ENCODE peak calls at places on chromosomes 6 and 20, in ten cellular contexts. O is tibial nerve; P is heart right ventricle; G is EH; D is effector memory CD4-positive, alpha-beta T cell; B is A172; E is neural progenitor cell; X is HS-27A; K is amniotic stem cell; R is breast epithelium. W is an unnamed sample.

GRCh38 chr6:149060985-149061760 is 256.3 kb upstream of the TAB2 start:
- DNase-seq in O (no peak), P (peak; percentile 41), G (peak; percentile 53), D (no peak), B (no peak), E (no peak), X (no peak), K (no peak), R (no peak), W (no peak)

GRCh38 chr6:167238694-167239467 is 52.2 kb upstream of the UNC93A start:
- DNase-seq in O (no peak), P (no peak), G (no peak), D (no peak), B (no peak), E (no peak), X (no peak), K (no peak), R (no peak), W (no peak)

GRCh38 chr6:128250370-128251070 is 269.9 kb downstream of the PTPRK start:
- DNase-seq in O (no peak), P (no peak), G (no peak), D (no peak), B (no peak), E (no peak), X (no peak), K (no peak), R (no peak), W (no peak)

GRCh38 chr6:155290491-155290890 is 23.8 kb downstream of the TFB1M start:
- DNase-seq in O (no peak), P (no peak), G (no peak), D (no peak), B (no peak), E (no peak), X (no peak), K (no peak), R (no peak), W (no peak)

GRCh38 chr20:37729452-37729851 is 35.6 kb downstream of the CTNNBL1 start:
- DNase-seq in O (no peak), P (no peak), G (no peak), D (no peak), B (no peak), E (peak; percentile 46), X (no peak), K (no peak), R (no peak), W (no peak)

GRCh38 chr20:32973077-32973717 is 31.0 kb downstream of the SUN5 start:
- DNase-seq in O (no peak), P (no peak), G (no peak), D (no peak), B (no peak), E (no peak), X (no peak), K (no peak), R (no peak), W (no peak)

GRCh38 chr20:17648782-17649730 is 33.0 kb downstream of the RRBP1 start:
- DNase-seq in O (no peak), P (no peak), G (no peak), D (no peak), B (no peak), E (peak; percentile 62), X (no peak), K (no peak), R (no peak), W (no peak)

GRCh38 chr6:63537126-63537958 is 34.9 kb upstream of the LOC128125822 start:
- DNase-seq in O (no peak), P (no peak), G (no peak), D (no peak), B (no peak), E (no peak), X (no peak), K (no peak), R (peak; percentile 47), W (no peak)

GRCh38 chr6:117414770-117415169 is 11.0 kb downstream of the ROS1 start:
- DNase-seq in O (no peak), P (no peak), G (peak; percentile 63), D (no peak), B (peak; percentile 34), E (no peak), X (no peak), K (no peak), R (no peak), W (no peak)

GRCh38 chr20:1539816-1540215 is 17.7 kb downstream of the SIRPD start:
- DNase-seq in O (no peak), P (no peak), G (no peak), D (no peak), B (no peak), E (no peak), X (no peak), K (no peak), R (no peak), W (no peak)

GRCh38 chr6:2749972-2750600 is 636 bp downstream of the MYLK4 start:
- DNase-seq in O (peak; percentile 45), P (peak; percentile 60), G (peak; percentile 62), D (peak; percentile 39), B (peak; percentile 48), E (peak; percentile 68), X (no peak), K (no peak), R (no peak), W (peak; percentile 59)

GRCh38 chr6:80673367-80673766 is 566.9 kb downstream of the BCKDHB start:
- DNase-seq in O (no peak), P (no peak), G (no peak), D (no peak), B (no peak), E (no peak), X (no peak), K (no peak), R (no peak), W (no peak)

GRCh38 chr20:36274248-36274841 is 31.8 kb upstream of the DLGAP4 start:
- DNase-seq in O (no peak), P (no peak), G (no peak), D (no peak), B (no peak), E (peak; percentile 11), X (no peak), K (no peak), R (no peak), W (no peak)

GRCh38 chr20:51417745-51418529 is 124.6 kb downstream of the NFATC2 start:
- DNase-seq in O (no peak), P (no peak), G (no peak), D (no peak), B (no peak), E (no peak), X (no peak), K (no peak), R (no peak), W (no peak)

GRCh38 chr20:23887856-23888255 is 8.3 kb upstream of the CST5 start:
- DNase-seq in O (no peak), P (no peak), G (no peak), D (no peak), B (no peak), E (no peak), X (no peak), K (no peak), R (no peak), W (no peak)

GRCh38 chr20:38343107-38343797 is 3.0 kb upstream of the LBP start:
- DNase-seq in O (peak; percentile 24), P (no peak), G (peak; percentile 27), D (no peak), B (no peak), E (no peak), X (no peak), K (no peak), R (no peak), W (no peak)

GRCh38 chr20:48012401-48012974 is 227.2 kb upstream of the SULF2 start:
- DNase-seq in O (no peak), P (no peak), G (peak; percentile 98), D (no peak), B (peak; percentile 92), E (no peak), X (no peak), K (no peak), R (no peak), W (no peak)

GRCh38 chr6:140319209-140319608 is 944.8 kb upstream of the CITED2 start:
- DNase-seq in O (no peak), P (no peak), G (peak; percentile 64), D (no peak), B (peak; percentile 25), E (no peak), X (no peak), K (no peak), R (no peak), W (no peak)

GRCh38 chr20:22836877-22837276 is 198.2 kb upstream of the SSTR4 start:
- DNase-seq in O (no peak), P (no peak), G (peak; percentile 57), D (no peak), B (peak; percentile 22), E (no peak), X (no peak), K (no peak), R (no peak), W (no peak)

GRCh38 chr20:36836591-36837329 is 39.2 kb upstream of the TLDC2 start:
- DNase-seq in O (no peak), P (peak; percentile 52), G (peak; percentile 67), D (no peak), B (peak; percentile 75), E (peak; percentile 81), X (no peak), K (no peak), R (no peak), W (peak; percentile 22)

GRCh38 chr6:167573461-167574215 is 248.8 kb downstream of the TTLL2 start:
- DNase-seq in O (no peak), P (no peak), G (no peak), D (no peak), B (no peak), E (no peak), X (no peak), K (no peak), R (no peak), W (no peak)

GRCh38 chr6:44139351-44139743 is 12.0 kb downstream of the TMEM63B start:
- DNase-seq in O (no peak), P (no peak), G (no peak), D (no peak), B (no peak), E (no peak), X (no peak), K (no peak), R (no peak), W (no peak)

GRCh38 chr6:121523628-121524027 is 88.2 kb downstream of the GJA1 start:
- DNase-seq in O (no peak), P (no peak), G (peak; percentile 32), D (no peak), B (no peak), E (no peak), X (no peak), K (no peak), R (no peak), W (no peak)

GRCh38 chr6:40962241-40962640 is 76.8 kb downstream of the UNC5CL start:
- DNase-seq in O (no peak), P (no peak), G (peak; percentile 95), D (no peak), B (peak; percentile 99), E (no peak), X (peak; percentile 58), K (no peak), R (peak; percentile 19), W (no peak)

GRCh38 chr6:35160642-35161041 is 19.5 kb upstream of the TCP11 start:
- DNase-seq in O (no peak), P (no peak), G (no peak), D (no peak), B (no peak), E (no peak), X (no peak), K (no peak), R (no peak), W (no peak)

GRCh38 chr6:150981669-150982068 is 116.2 kb downstream of the MTHFD1L start:
- DNase-seq in O (no peak), P (no peak), G (no peak), D (no peak), B (no peak), E (no peak), X (no peak), K (no peak), R (no peak), W (no peak)

GRCh38 chr6:130473886-130474285 is 108.1 kb downstream of the TMEM200A start:
- DNase-seq in O (no peak), P (no peak), G (peak; percentile 88), D (no peak), B (peak; percentile 73), E (no peak), X (peak; percentile 19), K (peak; percentile 13), R (no peak), W (no peak)

GRCh38 chr6:35378281-35378680 is 35.9 kb downstream of the PPARD start:
- DNase-seq in O (no peak), P (no peak), G (no peak), D (no peak), B (no peak), E (no peak), X (no peak), K (no peak), R (no peak), W (no peak)